ENCODE peak calls at places on chromosomes 12 and 14, in eight cellular contexts. One of them, this sample, is unnamed.

GRCh38 chr12:10122689-10123088 is 7.3 kb downstream of the CLEC7A start:
- DNase-seq in PC-9: no peak
- DNase-seq in GM23248: no peak
- DNase-seq in fibroblast of lung: no peak
- DNase-seq in IMR-90: no peak
- DNase-seq in mammary epithelial cell: no peak
- DNase-seq in mesenchymal stem cell: no peak
- DNase-seq in neuronal stem cell: no peak
- DNase-seq in this sample: no peak

GRCh38 chr14:22448035-22448904 is 140.8 kb downstream of the DAD1 start:
- DNase-seq in PC-9: peak; percentile 65
- DNase-seq in GM23248: no peak
- DNase-seq in fibroblast of lung: no peak
- DNase-seq in IMR-90: no peak
- DNase-seq in mammary epithelial cell: no peak
- DNase-seq in mesenchymal stem cell: no peak
- DNase-seq in neuronal stem cell: no peak
- DNase-seq in this sample: no peak

GRCh38 chr12:116535241-116535640 is 23.9 kb upstream of the MAP1LC3B2 start:
- DNase-seq in PC-9: no peak
- DNase-seq in GM23248: no peak
- DNase-seq in fibroblast of lung: no peak
- DNase-seq in IMR-90: no peak
- DNase-seq in mammary epithelial cell: no peak
- DNase-seq in mesenchymal stem cell: no peak
- DNase-seq in neuronal stem cell: no peak
- DNase-seq in this sample: no peak

GRCh38 chr12:104462931-104463339 is 6.2 kb downstream of the CHST11 start:
- DNase-seq in PC-9: no peak
- DNase-seq in GM23248: no peak
- DNase-seq in fibroblast of lung: no peak
- DNase-seq in IMR-90: no peak
- DNase-seq in mammary epithelial cell: no peak
- DNase-seq in mesenchymal stem cell: peak; percentile 65
- DNase-seq in neuronal stem cell: no peak
- DNase-seq in this sample: no peak

GRCh38 chr12:13436182-13436581 is 239.7 kb downstream of the EMP1 start:
- DNase-seq in PC-9: no peak
- DNase-seq in GM23248: no peak
- DNase-seq in fibroblast of lung: no peak
- DNase-seq in IMR-90: no peak
- DNase-seq in mammary epithelial cell: no peak
- DNase-seq in mesenchymal stem cell: no peak
- DNase-seq in neuronal stem cell: no peak
- DNase-seq in this sample: no peak

GRCh38 chr12:107318804-107319535 is 225.6 kb upstream of the CRY1 start:
- DNase-seq in PC-9: no peak
- DNase-seq in GM23248: peak; percentile 67
- DNase-seq in fibroblast of lung: peak; percentile 47
- DNase-seq in IMR-90: peak; percentile 51
- DNase-seq in mammary epithelial cell: peak; percentile 65
- DNase-seq in mesenchymal stem cell: peak; percentile 43
- DNase-seq in neuronal stem cell: peak; percentile 53
- DNase-seq in this sample: peak; percentile 78

GRCh38 chr14:50875359-50876090 is 3.7 kb downstream of the ABHD12B start:
- DNase-seq in PC-9: no peak
- DNase-seq in GM23248: peak; percentile 64
- DNase-seq in fibroblast of lung: no peak
- DNase-seq in IMR-90: peak; percentile 54
- DNase-seq in mammary epithelial cell: no peak
- DNase-seq in mesenchymal stem cell: no peak
- DNase-seq in neuronal stem cell: no peak
- DNase-seq in this sample: no peak

GRCh38 chr12:128682542-128683315 is 141.0 kb downstream of the SLC15A4 start:
- DNase-seq in PC-9: no peak
- DNase-seq in GM23248: no peak
- DNase-seq in fibroblast of lung: no peak
- DNase-seq in IMR-90: no peak
- DNase-seq in mammary epithelial cell: no peak
- DNase-seq in mesenchymal stem cell: no peak
- DNase-seq in neuronal stem cell: no peak
- DNase-seq in this sample: no peak

GRCh38 chr14:49497725-49498348 is 88.3 kb downstream of the RPS29 start:
- DNase-seq in PC-9: peak; percentile 57
- DNase-seq in GM23248: peak; percentile 74
- DNase-seq in fibroblast of lung: peak; percentile 81
- DNase-seq in IMR-90: peak; percentile 74
- DNase-seq in mammary epithelial cell: peak; percentile 64
- DNase-seq in mesenchymal stem cell: peak; percentile 70
- DNase-seq in neuronal stem cell: peak; percentile 70
- DNase-seq in this sample: peak; percentile 81

GRCh38 chr14:93059917-93060545 is 55.7 kb downstream of the ITPK1 start:
- DNase-seq in PC-9: no peak
- DNase-seq in GM23248: no peak
- DNase-seq in fibroblast of lung: no peak
- DNase-seq in IMR-90: no peak
- DNase-seq in mammary epithelial cell: no peak
- DNase-seq in mesenchymal stem cell: no peak
- DNase-seq in neuronal stem cell: no peak
- DNase-seq in this sample: no peak

GRCh38 chr14:103521438-103521961 is 1.1 kb downstream of the CKB start:
- DNase-seq in PC-9: no peak
- DNase-seq in GM23248: peak; percentile 40
- DNase-seq in fibroblast of lung: no peak
- DNase-seq in IMR-90: no peak
- DNase-seq in mammary epithelial cell: no peak
- DNase-seq in mesenchymal stem cell: no peak
- DNase-seq in neuronal stem cell: no peak
- DNase-seq in this sample: peak; percentile 70

GRCh38 chr12:52523825-52524224 is 3.6 kb upstream of the KRT5 start:
- DNase-seq in PC-9: peak; percentile 70
- DNase-seq in GM23248: no peak
- DNase-seq in fibroblast of lung: no peak
- DNase-seq in IMR-90: no peak
- DNase-seq in mammary epithelial cell: peak; percentile 82
- DNase-seq in mesenchymal stem cell: no peak
- DNase-seq in neuronal stem cell: no peak
- DNase-seq in this sample: no peak

GRCh38 chr12:24075650-24076049 is 126.2 kb upstream of the SOX5 start:
- DNase-seq in PC-9: no peak
- DNase-seq in GM23248: no peak
- DNase-seq in fibroblast of lung: peak; percentile 30
- DNase-seq in IMR-90: peak; percentile 55
- DNase-seq in mammary epithelial cell: no peak
- DNase-seq in mesenchymal stem cell: no peak
- DNase-seq in neuronal stem cell: no peak
- DNase-seq in this sample: no peak

GRCh38 chr14:24280797-24281460 is 9.5 kb upstream of the RABGGTA start:
- DNase-seq in PC-9: no peak
- DNase-seq in GM23248: peak; percentile 56
- DNase-seq in fibroblast of lung: no peak
- DNase-seq in IMR-90: no peak
- DNase-seq in mammary epithelial cell: no peak
- DNase-seq in mesenchymal stem cell: no peak
- DNase-seq in neuronal stem cell: no peak
- DNase-seq in this sample: no peak

GRCh38 chr12:47438175-47438574 is 267.7 kb downstream of the RPAP3 start:
- DNase-seq in PC-9: no peak
- DNase-seq in GM23248: no peak
- DNase-seq in fibroblast of lung: no peak
- DNase-seq in IMR-90: no peak
- DNase-seq in mammary epithelial cell: no peak
- DNase-seq in mesenchymal stem cell: no peak
- DNase-seq in neuronal stem cell: no peak
- DNase-seq in this sample: no peak

GRCh38 chr12:27732281-27732680 is 21.6 kb downstream of the MRPS35 start:
- DNase-seq in PC-9: no peak
- DNase-seq in GM23248: peak; percentile 26
- DNase-seq in fibroblast of lung: peak; percentile 6
- DNase-seq in IMR-90: no peak
- DNase-seq in mammary epithelial cell: peak; percentile 5
- DNase-seq in mesenchymal stem cell: no peak
- DNase-seq in neuronal stem cell: no peak
- DNase-seq in this sample: no peak

GRCh38 chr14:38882533-38882932 is 220.5 kb downstream of the SEC23A start:
- DNase-seq in PC-9: no peak
- DNase-seq in GM23248: peak; percentile 4
- DNase-seq in fibroblast of lung: peak; percentile 50
- DNase-seq in IMR-90: peak; percentile 11
- DNase-seq in mammary epithelial cell: no peak
- DNase-seq in mesenchymal stem cell: peak; percentile 90
- DNase-seq in neuronal stem cell: no peak
- DNase-seq in this sample: no peak

DNA sequence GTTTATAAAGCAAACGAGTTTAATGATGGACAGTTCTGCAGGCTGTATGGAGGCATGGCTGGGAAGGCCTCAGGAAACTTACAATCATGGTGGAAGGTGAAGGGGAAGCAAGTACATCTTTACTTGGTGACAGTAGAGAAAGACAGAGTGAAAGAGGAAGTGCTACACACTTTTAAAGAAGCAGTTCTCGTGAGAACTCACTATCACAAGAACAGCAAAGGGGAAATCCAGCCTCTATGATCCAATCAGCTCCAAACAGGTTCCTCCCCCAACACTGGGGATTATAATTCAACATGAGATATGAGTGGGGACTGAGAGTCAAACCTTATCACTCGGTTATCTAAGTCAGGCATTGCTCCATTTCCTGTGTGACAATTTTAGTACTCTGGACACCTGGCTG is 189.9 kb upstream of the CNTN1 start:
- DNase-seq in PC-9: no peak
- DNase-seq in GM23248: no peak
- DNase-seq in fibroblast of lung: no peak
- DNase-seq in IMR-90: no peak
- DNase-seq in mammary epithelial cell: no peak
- DNase-seq in mesenchymal stem cell: no peak
- DNase-seq in neuronal stem cell: no peak
- DNase-seq in this sample: no peak
- H3K4me3 ChIP-seq in PC-9: no peak overlapping the region
- H3K4me3 ChIP-seq in GM23248: no peak overlapping the region
- H3K4me3 ChIP-seq in fibroblast of lung: no peak overlapping the region
- H3K4me3 ChIP-seq in IMR-90: no peak overlapping the region
- H3K4me3 ChIP-seq in mammary epithelial cell: no peak overlapping the region
- H3K4me3 ChIP-seq in mesenchymal stem cell: no peak overlapping the region
- H3K4me3 ChIP-seq in neuronal stem cell: no peak overlapping the region
- H3K4me3 ChIP-seq in this sample: no peak overlapping the region

GRCh38 chr12:75872762-75873161 is 158.8 kb downstream of the PHLDA1 start:
- DNase-seq in PC-9: no peak
- DNase-seq in GM23248: no peak
- DNase-seq in fibroblast of lung: no peak
- DNase-seq in IMR-90: no peak
- DNase-seq in mammary epithelial cell: no peak
- DNase-seq in mesenchymal stem cell: no peak
- DNase-seq in neuronal stem cell: no peak
- DNase-seq in this sample: no peak

GRCh38 chr12:75874456-75874855 is 157.1 kb downstream of the PHLDA1 start:
- DNase-seq in PC-9: no peak
- DNase-seq in GM23248: no peak
- DNase-seq in fibroblast of lung: no peak
- DNase-seq in IMR-90: no peak
- DNase-seq in mammary epithelial cell: no peak
- DNase-seq in mesenchymal stem cell: no peak
- DNase-seq in neuronal stem cell: no peak
- DNase-seq in this sample: no peak

GRCh38 chr12:75877588-75878381 is 153.8 kb downstream of the PHLDA1 start:
- DNase-seq in PC-9: no peak
- DNase-seq in GM23248: peak; percentile 7
- DNase-seq in fibroblast of lung: peak; percentile 49
- DNase-seq in IMR-90: peak; percentile 34
- DNase-seq in mammary epithelial cell: peak; percentile 15
- DNase-seq in mesenchymal stem cell: peak; percentile 50
- DNase-seq in neuronal stem cell: no peak
- DNase-seq in this sample: no peak

GRCh38 chr12:75878382-75878720 is 153.2 kb downstream of the PHLDA1 start:
- DNase-seq in PC-9: no peak
- DNase-seq in GM23248: no peak
- DNase-seq in fibroblast of lung: peak; percentile 86
- DNase-seq in IMR-90: peak; percentile 93
- DNase-seq in mammary epithelial cell: peak; percentile 74
- DNase-seq in mesenchymal stem cell: peak; percentile 92
- DNase-seq in neuronal stem cell: no peak
- DNase-seq in this sample: no peak

GRCh38 chr12:75876843-75877587 is 154.6 kb downstream of the PHLDA1 start:
- DNase-seq in PC-9: no peak
- DNase-seq in GM23248: no peak
- DNase-seq in fibroblast of lung: no peak
- DNase-seq in IMR-90: no peak
- DNase-seq in mammary epithelial cell: no peak
- DNase-seq in mesenchymal stem cell: no peak
- DNase-seq in neuronal stem cell: no peak
- DNase-seq in this sample: no peak
- H2AFZ ChIP-seq in PC-9: peak overlapping the region; percentile 58
- H2AFZ ChIP-seq in GM23248: peak overlapping the region; percentile 59
- H2AFZ ChIP-seq in fibroblast of lung: peak overlapping the region; percentile 63
- H2AFZ ChIP-seq in IMR-90: peak overlapping the region; percentile 75
- H2AFZ ChIP-seq in mammary epithelial cell: peak overlapping the region; percentile 80
- H2AFZ ChIP-seq in mesenchymal stem cell: no peak overlapping the region
- H2AFZ ChIP-seq in neuronal stem cell: no peak overlapping the region
- H2AFZ ChIP-seq in this sample: peak overlapping the region; percentile 70

DNA sequence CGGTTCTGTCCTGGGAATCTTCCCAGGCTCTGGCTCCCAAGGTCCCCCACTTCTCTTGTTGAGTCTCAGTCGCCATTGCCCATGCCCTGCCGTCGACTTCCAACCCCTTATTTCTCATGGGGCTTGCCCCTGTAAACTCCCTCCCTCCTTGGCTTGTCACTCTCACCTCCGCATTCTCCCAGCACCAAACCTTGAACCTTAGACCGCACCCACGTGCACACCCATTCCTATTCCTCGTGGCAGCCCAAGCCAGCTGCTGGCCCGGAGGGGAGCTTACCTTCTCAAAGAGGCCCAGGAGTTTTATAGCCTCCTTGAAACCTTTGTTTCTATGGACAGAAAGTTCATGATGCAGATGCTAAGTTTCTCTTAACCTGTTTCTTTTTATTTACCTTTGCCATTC is 4.6 kb downstream of the JDP2 start:
- DNase-seq in PC-9: no peak
- DNase-seq in GM23248: no peak
- DNase-seq in fibroblast of lung: no peak
- DNase-seq in IMR-90: no peak
- DNase-seq in mammary epithelial cell: no peak
- DNase-seq in mesenchymal stem cell: no peak
- DNase-seq in neuronal stem cell: no peak
- DNase-seq in this sample: no peak
- H3K4me1 ChIP-seq in PC-9: peaks cover 26% of the 10 kb centered on the region
- H3K4me1 ChIP-seq in GM23248: peaks cover 48% of the 10 kb centered on the region
- H3K4me1 ChIP-seq in fibroblast of lung: peaks cover 6% of the 10 kb centered on the region
- H3K4me1 ChIP-seq in IMR-90: peaks cover 26% of the 10 kb centered on the region
- H3K4me1 ChIP-seq in mammary epithelial cell: peaks cover 10% of the 10 kb centered on the region
- H3K4me1 ChIP-seq in mesenchymal stem cell: peaks cover 15% of the 10 kb centered on the region
- H3K4me1 ChIP-seq in neuronal stem cell: peaks cover 8% of the 10 kb centered on the region
- H3K4me1 ChIP-seq in this sample: no peaks in the 10 kb centered on the region

DNA sequence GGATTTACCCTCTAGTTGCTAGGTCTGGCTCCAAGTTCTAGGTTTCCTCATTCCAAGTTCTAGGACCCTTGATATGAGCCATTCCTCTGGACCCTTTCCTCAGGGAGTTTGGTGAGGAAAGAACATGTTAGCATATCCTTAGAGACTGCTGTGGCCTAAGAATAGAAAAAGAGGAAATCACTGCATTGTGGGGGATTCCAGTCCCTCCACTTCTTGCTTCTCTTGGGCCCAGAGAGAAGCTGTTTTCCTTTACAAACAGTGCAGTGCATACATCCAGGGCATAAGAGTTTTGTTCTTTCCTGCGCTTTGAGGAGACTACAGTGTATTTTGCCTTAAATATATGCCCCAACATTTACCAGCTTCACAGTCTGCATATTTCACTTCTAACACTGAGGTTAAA is 59.0 kb downstream of the LLPH start:
- DNase-seq in PC-9: no peak
- DNase-seq in GM23248: no peak
- DNase-seq in fibroblast of lung: no peak
- DNase-seq in IMR-90: no peak
- DNase-seq in mammary epithelial cell: no peak
- DNase-seq in mesenchymal stem cell: no peak
- DNase-seq in neuronal stem cell: no peak
- DNase-seq in this sample: no peak
- H3K4me3 ChIP-seq in PC-9: no peak overlapping the region
- H3K4me3 ChIP-seq in GM23248: no peak overlapping the region
- H3K4me3 ChIP-seq in fibroblast of lung: no peak overlapping the region
- H3K4me3 ChIP-seq in IMR-90: no peak overlapping the region
- H3K4me3 ChIP-seq in mammary epithelial cell: no peak overlapping the region
- H3K4me3 ChIP-seq in mesenchymal stem cell: no peak overlapping the region
- H3K4me3 ChIP-seq in neuronal stem cell: no peak overlapping the region
- H3K4me3 ChIP-seq in this sample: no peak overlapping the region